ENCODE peak calls at places on chromosomes 6 and 20, in eight cellular contexts. Y is transverse colon, C is tibial nerve, M is HCT116, O is upper lobe of right lung, Z is right atrium auricular region, N is fibroblast of lung, A is mammary epithelial cell. J is an unnamed sample.

GRCh38 chr20:48826064-48826463 is 1.7 kb downstream of the PREX1 start:
- DNase-seq in O (no peak), Z (no peak), Y (no peak), A (no peak), N (no peak), C (no peak), M (no peak), J (no peak)

GRCh38 chr20:44721785-44722054 is 6.6 kb downstream of the CCN5 start:
- DNase-seq in Y (no peak), A (no peak), N (no peak), Z (no peak), O (no peak), M (no peak), C (no peak), J (no peak)

GRCh38 chr20:6397115-6397514 is 274.3 kb upstream of the FERMT1 start:
- DNase-seq in N (no peak), A (no peak), Z (no peak), M (no peak), C (no peak), O (no peak), Y (no peak), J (no peak)

GRCh38 chr20:58748628-58749027 is 56.0 kb downstream of the NPEPL1 start:
- DNase-seq in Y (no peak), A (no peak), M (no peak), C (no peak), N (no peak), O (no peak), Z (no peak), J (no peak)

GRCh38 chr20:49310695-49311094 is 32.8 kb upstream of the ZNFX1 start:
- DNase-seq in M (no peak), C (no peak), O (no peak), Z (no peak), A (peak; percentile 69), Y (no peak), N (peak; percentile 23), J (no peak)

GRCh38 chr6:37646986-37647764 is 50.5 kb downstream of the MDGA1 start:
- DNase-seq in C (no peak), Z (no peak), O (no peak), Y (no peak), M (no peak), A (no peak), N (no peak), J (no peak)

GRCh38 chr6:30112402-30113376 is at the start of gene TRIM31:
- DNase-seq in A (no peak), M (no peak), Y (no peak), O (no peak), Z (no peak), C (no peak), N (no peak), J (no peak)

GRCh38 chr6:150894935-150895686 is 29.6 kb downstream of the MTHFD1L start:
- DNase-seq in M (no peak), Y (no peak), C (no peak), A (peak; percentile 50), O (no peak), Z (peak; percentile 54), N (peak; percentile 72), J (no peak)

GRCh38 chr6:30885481-30885998 is 1.2 kb downstream of the DDR1 start:
- DNase-seq in Z (no peak), A (peak; percentile 82), O (no peak), Y (peak; percentile 75), N (peak; percentile 32), M (no peak), C (no peak), J (no peak)

GRCh38 chr20:44070139-44070900 is 116.7 kb downstream of the JPH2 start:
- DNase-seq in A (no peak), Y (no peak), C (no peak), Z (peak; percentile 28), N (no peak), O (peak; percentile 29), M (no peak), J (no peak)

GRCh38 chr6:142902636-142903053 is 42.3 kb downstream of the HIVEP2 start:
- DNase-seq in O (peak; percentile 73), N (peak; percentile 100), M (peak; percentile 80), A (peak; percentile 97), C (peak; percentile 22), Y (peak; percentile 67), Z (peak; percentile 72), J (no peak)

GRCh38 chr6:7131390-7131789 is 23.6 kb downstream of the RREB1 start:
- DNase-seq in Y (no peak), M (no peak), O (no peak), N (no peak), Z (no peak), C (no peak), A (no peak), J (no peak)

GRCh38 chr20:44142416-44142815 is 44.6 kb downstream of the JPH2 start:
- DNase-seq in Z (no peak), M (no peak), N (peak; percentile 82), O (no peak), A (no peak), C (no peak), Y (no peak), J (no peak)

GRCh38 chr20:11047559-11047958 is 373.8 kb upstream of the JAG1 start:
- DNase-seq in Y (no peak), M (no peak), Z (no peak), N (peak; percentile 82), A (peak; percentile 81), O (no peak), C (no peak), J (no peak)

GRCh38 chr20:37695684-37696342 is 2.0 kb downstream of the CTNNBL1 start:
- DNase-seq in M (no peak), Z (no peak), A (no peak), Y (no peak), O (no peak), C (no peak), N (no peak), J (no peak)

GRCh38 chr20:58926802-58927489 is 54.1 kb upstream of the NELFCD start:
- DNase-seq in Z (no peak), N (no peak), C (no peak), A (no peak), Y (no peak), O (no peak), M (no peak), J (no peak)

GRCh38 chr20:13838664-13839063 is 53.8 kb downstream of the NDUFAF5 start:
- DNase-seq in O (no peak), Y (no peak), C (no peak), M (no peak), A (no peak), N (no peak), Z (no peak), J (no peak)

GRCh38 chr6:154786144-154786868 is 53.1 kb downstream of the SCAF8 start:
- DNase-seq in C (no peak), M (no peak), Y (no peak), Z (no peak), A (no peak), O (no peak), N (no peak), J (no peak)

GRCh38 chr6:43943781-43944250 is 173.8 kb downstream of the VEGFA start:
- DNase-seq in A (peak; percentile 19), N (peak; percentile 72), Z (no peak), C (no peak), M (no peak), Y (no peak), O (peak; percentile 76), J (no peak)

DNA sequence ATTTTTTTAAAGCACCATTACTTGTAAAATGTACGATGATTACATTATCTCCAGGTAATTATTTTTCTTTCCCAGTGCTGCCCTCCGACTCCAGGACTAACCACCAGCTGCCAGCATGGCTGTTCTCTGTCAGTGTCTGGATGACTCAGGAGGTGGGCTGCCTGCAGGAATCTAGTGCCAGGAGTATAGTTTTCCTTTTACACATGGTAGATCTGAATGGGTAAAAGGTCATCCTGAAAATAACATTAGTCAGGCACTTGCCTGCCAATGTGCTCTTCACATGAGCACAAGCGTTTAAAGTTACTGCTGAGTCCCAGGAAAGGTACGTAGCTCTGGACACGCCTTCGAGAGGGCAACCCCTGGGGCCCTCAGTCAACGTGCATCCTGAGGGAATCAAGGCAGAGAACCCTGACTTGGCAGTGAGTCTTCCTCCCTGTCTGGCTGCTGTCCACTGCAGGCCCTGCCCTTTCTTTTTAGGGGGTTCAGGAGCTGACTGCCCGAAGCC is 2.4 kb downstream of the DYNLT1 start:
- DNase-seq in O (peak; percentile 60), Z (peak; percentile 63), A (peak; percentile 81), M (no peak), N (peak; percentile 95), C (no peak), Y (no peak), J (peak; percentile 90)
- H3K4me1 ChIP-seq in O (peaks cover 33% of the 10 kb centered on the region), Z (peaks cover 63% of the 10 kb centered on the region), A (peaks cover 38% of the 10 kb centered on the region), M (peaks cover 45% of the 10 kb centered on the region), N (peaks cover 12% of the 10 kb centered on the region), C (peaks cover 16% of the 10 kb centered on the region), Y (peaks cover 25% of the 10 kb centered on the region), J (peaks cover 43% of the 10 kb centered on the region)

DNA sequence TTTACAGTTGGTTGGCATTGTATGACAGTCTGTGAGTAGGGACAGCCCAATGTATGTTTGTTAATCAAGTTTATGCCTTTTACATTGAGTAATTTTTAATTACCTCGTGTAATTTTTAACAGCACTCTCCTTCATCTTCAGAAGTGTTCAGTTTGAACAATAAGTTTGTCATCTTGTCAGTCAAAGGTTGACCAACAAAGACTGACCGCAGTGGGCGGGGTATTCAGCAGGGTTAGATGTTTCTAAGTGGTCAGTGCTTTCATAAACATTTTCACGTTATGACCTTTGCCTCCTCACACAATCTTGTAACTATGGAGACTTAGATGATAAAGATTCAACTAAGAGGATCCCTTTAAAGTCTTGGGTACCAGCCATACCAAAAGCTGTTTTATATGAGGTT is 40.8 kb downstream of the GFRA4 start:
- DNase-seq in Z (no peak), O (no peak), M (no peak), C (no peak), N (no peak), A (no peak), Y (no peak), J (no peak)
- H3K4me1 ChIP-seq in Z (no peaks in the 10 kb centered on the region), O (no peaks in the 10 kb centered on the region), M (no peaks in the 10 kb centered on the region), C (no peaks in the 10 kb centered on the region), N (no peaks in the 10 kb centered on the region), A (no peaks in the 10 kb centered on the region), Y (no peaks in the 10 kb centered on the region), J (no peaks in the 10 kb centered on the region)

DNA sequence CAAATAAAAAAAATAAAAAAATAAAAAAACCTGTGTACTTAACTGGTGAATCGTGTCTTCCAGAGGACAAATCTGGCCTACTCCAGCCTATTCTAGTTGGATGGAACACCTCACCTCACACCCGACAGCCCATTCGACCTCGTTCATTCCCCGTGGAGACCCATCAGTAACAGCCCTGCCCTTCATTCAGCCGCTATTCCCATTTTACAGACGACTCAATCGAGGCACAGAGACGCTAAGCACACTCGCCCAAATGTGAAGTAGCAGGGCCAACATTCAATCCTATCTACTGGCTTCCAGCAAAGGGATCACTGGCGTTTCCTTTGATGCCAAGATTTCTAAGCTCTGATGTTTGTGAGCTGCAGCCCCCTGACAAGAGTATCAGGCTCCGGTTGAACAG is 1.8 kb upstream of the NTSR1 start:
- DNase-seq in A (no peak), N (no peak), O (no peak), Z (no peak), Y (no peak), C (no peak), M (no peak), J (no peak)
- H3K4me1 ChIP-seq in A (peaks cover 61% of the 10 kb centered on the region), N (peaks cover 15% of the 10 kb centered on the region), O (peaks cover 13% of the 10 kb centered on the region), Z (peaks cover 21% of the 10 kb centered on the region), Y (peaks cover 4% of the 10 kb centered on the region), C (no peaks in the 10 kb centered on the region), M (peaks cover 56% of the 10 kb centered on the region), J (no peaks in the 10 kb centered on the region)

DNA sequence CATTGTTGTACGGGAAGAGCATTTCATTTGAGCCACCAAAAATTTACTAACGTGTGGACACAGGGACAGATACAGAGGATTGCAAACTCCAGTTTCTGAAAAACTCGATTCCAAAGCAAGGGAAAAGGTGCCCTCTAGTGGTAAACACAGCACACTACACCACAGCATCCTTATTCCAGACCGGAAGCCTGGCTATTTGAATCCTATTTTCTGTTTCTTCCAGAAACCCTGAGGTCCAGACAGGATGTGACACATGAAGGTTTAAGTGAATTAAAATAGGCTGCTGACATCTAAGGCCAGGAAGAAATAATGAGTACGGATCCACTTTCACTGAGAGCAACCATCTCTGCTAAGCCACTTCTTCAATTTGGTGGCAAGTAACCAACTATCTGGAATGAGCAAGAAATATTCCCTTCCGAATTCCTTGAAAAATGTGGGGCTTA is 31.8 kb upstream of the GMPR start:
- DNase-seq in Z (peak; percentile 85), C (peak; percentile 30), N (peak; percentile 82), O (no peak), Y (peak; percentile 64), M (peak; percentile 37), A (peak; percentile 64), J (no peak)
- H3K4me1 ChIP-seq in Z (no peaks in the 10 kb centered on the region), C (no peaks in the 10 kb centered on the region), N (peaks cover 9% of the 10 kb centered on the region), O (no peaks in the 10 kb centered on the region), Y (no peaks in the 10 kb centered on the region), M (no peaks in the 10 kb centered on the region), A (no peaks in the 10 kb centered on the region), J (peaks cover 9% of the 10 kb centered on the region)

J was measured in psoas muscle.